ENCODE peak calls at places on chromosomes 1 and 21, in five cellular contexts. U is colonic mucosa, W is NCI-H146, X is putamen, Z is NCI-H524. R is an unnamed sample.

GRCh38 chr1:11924334-11925195 is 1.7 kb downstream of the KIAA2013 start:
- DNase-seq in Z (no peak), U (peak), X (no peak), W (no peak), R (peak)

GRCh38 chr1:221726331-221726692 is 15.6 kb downstream of the DUSP10 start:
- DNase-seq in X (no peak), W (no peak), Z (no peak), U (no peak), R (no peak)

GRCh38 chr1:201714542-201715276 is 114.2 kb upstream of the IPO9 start:
- DNase-seq in Z (no peak), W (no peak), X (no peak), U (peak), R (peak)

GRCh38 chr1:14605945-14606344 is 7.5 kb downstream of the KAZN start:
- DNase-seq in W (no peak), Z (no peak), X (no peak), U (no peak), R (no peak)

GRCh38 chr1:40057310-40058030 is 16.9 kb downstream of the CAP1 start:
- DNase-seq in Z (no peak), X (no peak), U (no peak), W (no peak), R (no peak)

GRCh38 chr1:245704765-245705164 is 550.0 kb downstream of the KIF26B start:
- DNase-seq in U (no peak), X (no peak), W (no peak), Z (no peak), R (no peak)

GRCh38 chr1:16139473-16139962 is 16.4 kb downstream of the EPHA2 start:
- DNase-seq in Z (no peak), W (no peak), U (no peak), X (no peak), R (no peak)

GRCh38 chr1:60893111-60893510 is 189.2 kb upstream of the NFIA start:
- DNase-seq in X (no peak), U (no peak), Z (peak), W (no peak), R (no peak)

GRCh38 chr1:180116964-180117763 is 37.5 kb upstream of the QSOX1 start:
- DNase-seq in U (no peak), W (no peak), Z (no peak), X (no peak), R (no peak)

GRCh38 chr21:43684424-43684823 is 25.1 kb downstream of the RRP1B start:
- DNase-seq in Z (no peak), X (no peak), W (no peak), U (no peak), R (no peak)

GRCh38 chr1:6545276-6545934 is 8.9 kb downstream of the NOL9 start:
- DNase-seq in U (no peak), W (no peak), Z (no peak), X (no peak), R (no peak)